ENCODE peak calls at places on chromosomes 6 and 20, in seven cellular contexts. N is hepatocyte; F is stimulated activated CD4-positive, alpha-beta T cell treated with anti-CD3 and anti-CD28 coated beads, Interleukin-4, amount 100 ng/mL, for 48 hours; C is caudate nucleus; B is neural crest cell; E is ACHN; T is transverse colon. A is an unnamed sample.

GRCh38 chr6:88480822-88481221 is 314.7 kb upstream of the CNR1 start:
- DNase-seq in N (no peak), F (no peak), C (no peak), B (no peak), E (no peak), T (no peak), A (no peak)

GRCh38 chr6:106739387-106739786 is 110.0 kb downstream of the QRSL1 start:
- DNase-seq in N (no peak), F (no peak), C (peak), B (no peak), E (peak), T (no peak), A (no peak)

GRCh38 chr20:50338479-50339195 is 148.0 kb downstream of the CEBPB start:
- DNase-seq in N (no peak), F (peak), C (no peak), B (no peak), E (no peak), T (no peak), A (peak)

GRCh38 chr6:42140756-42141602 is 1.4 kb downstream of the C6orf132 start:
- DNase-seq in N (no peak), F (no peak), C (no peak), B (no peak), E (no peak), T (no peak), A (no peak)

GRCh38 chr6:128768187-128768586 is 114.8 kb upstream of the LAMA2 start:
- DNase-seq in N (no peak), F (no peak), C (no peak), B (no peak), E (no peak), T (no peak), A (no peak)

GRCh38 chr20:15154070-15154469 is 816.7 kb upstream of the FLRT3 start:
- DNase-seq in N (no peak), F (no peak), C (no peak), B (no peak), E (no peak), T (no peak), A (no peak)

GRCh38 chr6:118932421-118932820 is 2.5 kb downstream of the MCM9 start:
- DNase-seq in N (no peak), F (no peak), C (no peak), B (no peak), E (no peak), T (no peak), A (no peak)

GRCh38 chr6:106547053-106547414 is 82.3 kb downstream of the RTN4IP1 start:
- DNase-seq in N (no peak), F (no peak), C (no peak), B (no peak), E (no peak), T (no peak), A (no peak)

GRCh38 chr6:80468398-80468797 is 361.9 kb downstream of the BCKDHB start:
- DNase-seq in N (peak), F (no peak), C (no peak), B (no peak), E (no peak), T (no peak), A (no peak)

GRCh38 chr6:27111743-27112142 is 135.8 kb upstream of the PRSS16 start:
- DNase-seq in N (no peak), F (no peak), C (no peak), B (no peak), E (no peak), T (no peak), A (no peak)

GRCh38 chr6:159116343-159116742 is 52.9 kb upstream of the FNDC1 start:
- DNase-seq in N (no peak), F (no peak), C (no peak), B (no peak), E (no peak), T (peak), A (no peak)

A was measured in stimulated activated effector memory CD8-positive, alpha-beta T cell treated with anti-CD3 and anti-CD28 coated beads, Interleukin-12 subunit alpha, Interleukin-12 subunit beta, amount 100 ng/mL, for 72 hours.